ENCODE peak calls at places on chromosomes 13 and 19, in seven cellular contexts. M is activated B cell treated with CpG ODN at 0.5 μM for 24 hours; Q is AG09309; V is ovary; A is CD4-positive, alpha-beta T cell; I is fibroblast of pulmonary artery; C is neural crest cell. K is an unnamed sample.
A peak's percentile ranks its signal among the peaks of the same experiment; 100 is the strongest.

GRCh38 chr13:66114127-66114526 is 1116.0 kb downstream of the PCDH9 start:
- DNase-seq in A (no peak), C (no peak), Q (peak; percentile 78), I (no peak), V (no peak), M (no peak), K (peak; percentile 7)

GRCh38 chr19:3916033-3916432 is 16.8 kb upstream of the NMRK2 start:
- DNase-seq in V (no peak), M (no peak), I (no peak), C (no peak), A (no peak), Q (no peak), K (no peak)

GRCh38 chr13:20702945-20703784 is at the start of gene IL17D:
- DNase-seq in M (peak; percentile 40), A (peak; percentile 24), I (no peak), Q (no peak), C (peak; percentile 33), V (peak; percentile 61), K (no peak)

GRCh38 chr19:11247391-11247790 is 8.0 kb downstream of the ANGPTL8 start:
- DNase-seq in V (peak; percentile 70), C (no peak), Q (no peak), A (no peak), M (no peak), I (peak; percentile 89), K (no peak)

GRCh38 chr19:5093953-5094718 is 125.2 kb downstream of the KDM4B start:
- DNase-seq in V (no peak), Q (no peak), A (no peak), I (no peak), M (no peak), C (no peak), K (no peak)

GRCh38 chr19:6297202-6297601 is 17.4 kb upstream of the MLLT1 start:
- DNase-seq in V (no peak), I (no peak), A (no peak), C (no peak), Q (no peak), M (no peak), K (no peak)

GRCh38 chr19:11737964-11738745 is 591 bp downstream of the ZNF823 start:
- DNase-seq in V (peak; percentile 52), Q (no peak), A (peak; percentile 30), I (peak; percentile 22), M (peak; percentile 46), C (no peak), K (peak; percentile 12)

GRCh38 chr13:48476674-48477073 is 56.2 kb downstream of the RCBTB2 start:
- DNase-seq in A (no peak), C (no peak), I (no peak), V (no peak), M (no peak), Q (no peak), K (no peak)

GRCh38 chr19:14496849-14497346 is 971 bp upstream of the GIPC1 start:
- DNase-seq in C (no peak), V (no peak), A (no peak), M (no peak), I (no peak), Q (no peak), K (no peak)

GRCh38 chr13:24500977-24501376 is 11.6 kb downstream of the PARP4 start:
- DNase-seq in V (no peak), A (no peak), C (no peak), M (no peak), I (peak; percentile 83), Q (no peak), K (peak; percentile 53)

GRCh38 chr13:99390601-99391000 is 83.4 kb upstream of the GPR183 start:
- DNase-seq in M (no peak), C (no peak), I (no peak), Q (no peak), V (no peak), A (no peak), K (no peak)

GRCh38 chr13:102402292-102402691 is 444 bp upstream of the FGF14 start:
- DNase-seq in A (no peak), Q (no peak), V (no peak), I (peak; percentile 10), C (peak; percentile 41), M (no peak), K (no peak)

GRCh38 chr19:56121180-56122167 is at the start of gene ZNF787:
- DNase-seq in V (peak; percentile 100), I (peak; percentile 98), A (peak; percentile 95), C (peak; percentile 99), M (peak; percentile 99), Q (peak; percentile 81), K (peak; percentile 94)

GRCh38 chr13:67223024-67223423 is 7.1 kb downstream of the PCDH9 start:
- DNase-seq in A (no peak), Q (no peak), C (no peak), M (no peak), V (no peak), I (peak; percentile 63), K (peak; percentile 21)

GRCh38 chr19:47003611-47003935 is 16.1 kb upstream of the NPAS1 start:
- DNase-seq in M (no peak), I (no peak), A (no peak), V (no peak), C (no peak), Q (no peak), K (no peak)

GRCh38 chr13:47896546-47896945 is 104.5 kb downstream of the SUCLA2 start:
- DNase-seq in Q (no peak), I (no peak), A (no peak), V (no peak), M (no peak), C (no peak), K (no peak)

GRCh38 chr19:18946335-18946734 is 5.3 kb upstream of the HOMER3 start:
- DNase-seq in A (no peak), Q (no peak), C (no peak), M (no peak), I (no peak), V (no peak), K (no peak)

GRCh38 chr13:25692156-25692555 is 320.4 kb downstream of the ATP8A2 start:
- DNase-seq in V (no peak), I (no peak), A (no peak), Q (no peak), M (no peak), C (no peak), K (no peak)

GRCh38 chr19:34430738-34431625 is 2.8 kb downstream of the UBA2 start:
- DNase-seq in I (peak; percentile 70), M (no peak), Q (no peak), A (peak; percentile 17), C (no peak), V (no peak), K (peak; percentile 58)

GRCh38 chr13:20989883-20990282 is 71.5 kb downstream of the LATS2 start:
- DNase-seq in C (no peak), Q (no peak), A (no peak), M (no peak), V (no peak), I (no peak), K (no peak)

GRCh38 chr19:52667972-52668371 is 29.8 kb upstream of the ZNF83 start:
- DNase-seq in Q (no peak), V (no peak), I (no peak), C (no peak), A (no peak), M (no peak), K (no peak)
- TF ChIP-seq CTCF in Q (no peak), V (no peak), I (no peak), C (no peak), A (no peak), M (no peak), K (no peak)

GRCh38 chr13:29805994-29806748 is 44.2 kb downstream of the UBL3 start:
- DNase-seq in A (no peak), I (no peak), C (no peak), Q (no peak), V (no peak), M (no peak), K (no peak)
- TF ChIP-seq CTCF in A (no peak), I (no peak), C (no peak), Q (no peak), V (no peak), M (no peak), K (no peak)

DNA sequence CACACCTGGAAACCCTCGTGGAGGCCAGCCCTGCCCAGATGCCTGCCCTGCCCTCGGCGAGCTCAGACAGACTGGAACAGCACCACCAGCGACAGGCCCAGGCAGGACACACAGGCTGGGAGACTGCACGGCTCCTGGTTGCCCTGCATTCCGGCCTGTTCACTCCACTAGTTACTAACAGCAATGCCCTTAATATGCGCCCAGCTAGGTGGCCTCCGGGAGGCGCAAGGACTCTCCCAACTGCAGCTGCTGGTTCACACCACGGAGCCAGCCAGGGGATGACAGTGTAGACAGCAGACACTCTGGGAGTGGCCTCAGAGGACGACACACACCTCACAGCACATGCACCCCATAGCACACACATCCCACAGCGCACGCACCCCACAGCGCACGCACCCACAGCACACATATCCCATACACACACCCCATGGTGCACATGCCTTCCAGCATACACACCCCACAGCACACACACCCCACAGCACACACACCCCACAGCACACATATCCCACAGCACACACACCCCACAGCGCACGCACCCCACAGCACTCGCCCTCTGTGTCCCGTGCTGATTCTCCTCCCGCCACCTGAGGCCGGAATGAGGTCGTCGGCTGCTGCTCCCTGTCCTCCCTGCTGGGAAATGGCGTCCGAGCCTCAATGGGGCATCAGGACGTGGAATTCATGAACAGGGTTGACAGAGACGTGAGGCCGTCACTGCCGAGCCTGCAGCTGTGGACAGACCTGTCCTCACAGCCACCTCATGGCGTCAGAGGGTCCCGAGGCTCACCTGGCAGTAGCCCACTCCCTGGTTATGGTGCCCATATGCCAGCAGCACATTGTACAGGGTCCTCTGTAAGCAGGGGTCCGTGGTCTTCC is 13.6 kb downstream of the GRTP1 start:
- DNase-seq in I (no peak), C (no peak), A (no peak), Q (no peak), M (no peak), V (no peak), K (no peak)
- TF ChIP-seq CTCF in I (no peak), C (no peak), A (no peak), Q (peak; percentile 6), M (no peak), V (no peak), K (no peak)

DNA sequence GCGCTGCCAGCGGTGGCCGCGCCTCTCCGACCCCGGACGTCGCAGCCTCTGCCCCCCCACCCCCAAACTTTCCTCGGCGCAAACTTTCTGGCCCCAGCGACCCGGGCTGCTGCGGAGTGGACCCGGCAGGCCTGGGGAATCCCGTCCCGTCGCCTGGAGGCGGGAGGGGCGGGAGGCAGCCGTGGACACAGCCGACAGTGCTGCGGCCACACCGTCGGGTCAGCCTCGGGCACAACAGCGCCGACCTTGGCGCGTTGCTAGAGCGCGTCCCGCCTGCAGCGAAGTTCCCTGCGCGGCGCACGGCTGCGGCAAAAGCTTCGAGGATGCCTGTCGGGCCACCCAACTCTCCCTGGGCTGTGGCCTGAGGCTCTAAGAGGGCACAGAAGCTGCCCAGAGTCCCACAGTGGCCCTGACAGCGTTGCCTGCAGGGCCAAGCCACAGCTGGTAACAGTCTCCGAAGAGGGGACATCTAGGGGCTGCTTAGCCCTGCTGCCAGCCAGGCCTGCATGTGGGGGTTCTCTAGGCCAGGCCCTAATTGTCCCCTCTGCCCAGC is 1.3 kb downstream of the NFIX start:
- DNase-seq in V (peak; percentile 73), A (no peak), I (peak; percentile 49), Q (no peak), M (no peak), C (no peak), K (peak; percentile 23)
- TF ChIP-seq CTCF in V (no peak), A (no peak), I (no peak), Q (no peak), M (no peak), C (no peak), K (peak; percentile 25)